ENCODE peak calls at places on chromosomes 3 and 15, in eight cellular contexts. S, P, Q, X, Z, G, T and M are unnamed samples.

GRCh38 chr3:194985031-194985578 is 285.9 kb downstream of the XXYLT1 start:
- DNase-seq in X (no peak), Q (peak), P (peak), T (peak), Z (no peak), S (peak), G (no peak), M (peak)

GRCh38 chr3:79467721-79468120 is 300.1 kb downstream of the ROBO1 start:
- DNase-seq in T (peak), G (no peak), S (peak), Q (peak), X (peak), Z (no peak), P (no peak), M (no peak)

GRCh38 chr3:188817103-188817919 is 354.5 kb upstream of the TPRG1 start:
- DNase-seq in P (no peak), G (no peak), X (no peak), Z (no peak), S (no peak), Q (no peak), T (no peak), M (no peak)

GRCh38 chr3:193400304-193400703 is 21.8 kb upstream of the ATP13A5 start:
- DNase-seq in Q (no peak), X (no peak), G (no peak), P (no peak), T (no peak), S (no peak), Z (no peak), M (no peak)

GRCh38 chr15:47292638-47293037 is 424.7 kb upstream of the SEMA6D start:
- DNase-seq in S (no peak), X (no peak), Q (no peak), T (no peak), G (no peak), Z (no peak), P (no peak), M (no peak)

GRCh38 chr15:87733005-87733404 is 523.5 kb downstream of the NTRK3 start:
- DNase-seq in T (peak), X (no peak), S (peak), G (no peak), Q (peak), P (peak), Z (no peak), M (no peak)

GRCh38 chr3:139238281-139239030 is 105.4 kb upstream of the MRPS22 start:
- DNase-seq in T (peak), G (no peak), X (no peak), S (no peak), Z (no peak), P (no peak), Q (no peak), M (no peak)

GRCh38 chr3:193665370-193665989 is 72.5 kb downstream of the OPA1 start:
- DNase-seq in X (no peak), Q (peak), S (peak), P (peak), T (peak), Z (no peak), G (peak), M (peak)

GRCh38 chr3:128598884-128599664 is 51.5 kb downstream of the RPN1 start:
- DNase-seq in Q (peak), T (no peak), Z (no peak), S (no peak), X (no peak), G (no peak), P (no peak), M (no peak)

GRCh38 chr15:70190965-70191364 is 93.2 kb upstream of the TLE3 start:
- DNase-seq in P (no peak), T (no peak), G (no peak), S (no peak), Z (no peak), X (no peak), Q (no peak), M (peak)

GRCh38 chr15:52780172-52780980 is 9.8 kb downstream of the ONECUT1 start:
- DNase-seq in Q (peak), T (peak), S (peak), Z (peak), P (peak), G (peak), X (no peak), M (peak)

GRCh38 chr15:71545223-71545760 is 265.1 kb upstream of the NR2E3 start:
- DNase-seq in T (no peak), X (no peak), G (no peak), Z (no peak), S (peak), Q (peak), P (peak), M (no peak)

GRCh38 chr3:56323986-56324420 is 144.3 kb downstream of the ERC2 start:
- DNase-seq in G (no peak), T (peak), Q (peak), S (peak), X (no peak), P (peak), Z (no peak), M (peak)

GRCh38 chr3:81477740-81478139 is 283.7 kb downstream of the GBE1 start:
- DNase-seq in Q (no peak), G (no peak), X (no peak), S (no peak), T (no peak), Z (no peak), P (no peak), M (no peak)

GRCh38 chr15:32844118-32844711 is 126.4 kb downstream of the GREM1 start:
- DNase-seq in P (peak), Q (peak), X (no peak), T (peak), Z (no peak), G (peak), S (peak), M (peak)

GRCh38 chr3:9828801-9829755 is 14.7 kb downstream of the RPUSD3 start:
- DNase-seq in Z (no peak), Q (no peak), X (no peak), T (no peak), S (no peak), G (no peak), P (no peak), M (no peak)

GRCh38 chr15:95857124-95857757 is 473.3 kb upstream of the NR2F2 start:
- DNase-seq in S (peak), Z (no peak), G (no peak), Q (peak), T (peak), P (peak), X (no peak), M (no peak)

GRCh38 chr15:57285386-57285785 is 90.9 kb upstream of the CGNL1 start:
- DNase-seq in Q (no peak), G (no peak), T (no peak), Z (no peak), P (no peak), X (no peak), S (no peak), M (no peak)

GRCh38 chr3:84245779-84246178 is 713.0 kb upstream of the CADM2 start:
- DNase-seq in Q (no peak), S (no peak), T (no peak), P (no peak), G (no peak), Z (no peak), X (no peak), M (no peak)

GRCh38 chr15:57752426-57752825 is 45.9 kb downstream of the POLR2M start:
- DNase-seq in G (no peak), S (peak), Q (no peak), T (no peak), X (no peak), Z (no peak), P (peak), M (peak)

GRCh38 chr3:38634133-38634532 is 15.4 kb downstream of the SCN5A start:
- DNase-seq in Z (no peak), P (no peak), G (no peak), S (peak), Q (peak), T (peak), X (no peak), M (no peak)

GRCh38 chr15:68829068-68829467 is 8.4 kb upstream of the ANP32A start:
- DNase-seq in S (peak), Q (peak), X (no peak), Z (peak), P (peak), G (peak), T (peak), M (peak)

GRCh38 chr3:45907769-45908705 is 21.7 kb downstream of the CCR9 start:
- DNase-seq in Q (peak), X (no peak), Z (no peak), S (peak), T (peak), P (peak), G (no peak), M (no peak)

GRCh38 chr3:58052373-58053273 is 44.4 kb downstream of the FLNB start:
- DNase-seq in X (no peak), S (peak), P (peak), G (no peak), Q (peak), T (peak), Z (peak), M (peak)

GRCh38 chr3:21013566-21013965 is 737.4 kb downstream of the ZNF385D start:
- DNase-seq in S (no peak), Z (no peak), P (no peak), G (no peak), Q (no peak), T (no peak), X (no peak), M (no peak)

GRCh38 chr3:33461097-33461496 is 20.9 kb upstream of the UBP1 start:
- DNase-seq in G (no peak), S (no peak), X (no peak), T (no peak), Q (no peak), P (no peak), Z (no peak), M (no peak)

GRCh38 chr3:93969443-93969842 is 4.3 kb downstream of the PROS1 start:
- DNase-seq in X (no peak), Q (peak), P (peak), T (peak), S (peak), G (no peak), Z (no peak), M (peak)

GRCh38 chr3:188772886-188773285 is 398.9 kb upstream of the TPRG1 start:
- DNase-seq in X (no peak), Q (peak), Z (no peak), G (no peak), T (peak), P (peak), S (peak), M (no peak)

GRCh38 chr3:185272051-185272450 is 18.2 kb upstream of the EHHADH start:
- DNase-seq in S (peak), G (no peak), T (peak), X (no peak), P (peak), Q (peak), Z (no peak), M (no peak)

GRCh38 chr3:18302517-18302916 is 122.6 kb downstream of the SATB1 start:
- DNase-seq in T (peak), Q (peak), Z (no peak), S (peak), X (no peak), P (peak), G (peak), M (no peak)

GRCh38 chr15:68385671-68386586 is 46.0 kb downstream of the ITGA11 start:
- DNase-seq in X (no peak), S (no peak), G (no peak), Z (no peak), Q (no peak), P (no peak), T (no peak), M (no peak)

DNA sequence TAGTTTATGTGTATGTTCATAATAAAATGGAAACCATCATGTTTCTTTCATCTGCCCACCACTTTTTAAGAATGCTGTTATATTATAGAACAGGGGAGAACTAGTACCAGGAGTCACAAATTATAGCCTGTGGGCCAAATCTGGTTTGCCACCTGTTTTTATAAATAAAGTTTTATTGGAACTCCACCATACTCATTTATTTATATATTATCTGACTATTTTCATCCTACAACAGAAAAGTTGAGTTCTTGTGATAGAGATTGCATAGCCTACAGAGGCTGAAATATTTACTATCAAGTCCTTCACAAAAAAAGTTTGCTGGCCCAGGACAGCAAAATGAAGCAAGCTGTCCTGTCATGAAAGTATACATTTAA is 41.3 kb downstream of the FILIP1L start:
- DNase-seq in X (no peak), P (no peak), Q (no peak), S (no peak), G (no peak), T (no peak), Z (no peak), M (no peak)
- H3K4me3 ChIP-seq in X (no peak), P (no peak), Q (no peak), S (no peak), G (no peak), T (no peak), Z (no peak), M (no peak)

DNA sequence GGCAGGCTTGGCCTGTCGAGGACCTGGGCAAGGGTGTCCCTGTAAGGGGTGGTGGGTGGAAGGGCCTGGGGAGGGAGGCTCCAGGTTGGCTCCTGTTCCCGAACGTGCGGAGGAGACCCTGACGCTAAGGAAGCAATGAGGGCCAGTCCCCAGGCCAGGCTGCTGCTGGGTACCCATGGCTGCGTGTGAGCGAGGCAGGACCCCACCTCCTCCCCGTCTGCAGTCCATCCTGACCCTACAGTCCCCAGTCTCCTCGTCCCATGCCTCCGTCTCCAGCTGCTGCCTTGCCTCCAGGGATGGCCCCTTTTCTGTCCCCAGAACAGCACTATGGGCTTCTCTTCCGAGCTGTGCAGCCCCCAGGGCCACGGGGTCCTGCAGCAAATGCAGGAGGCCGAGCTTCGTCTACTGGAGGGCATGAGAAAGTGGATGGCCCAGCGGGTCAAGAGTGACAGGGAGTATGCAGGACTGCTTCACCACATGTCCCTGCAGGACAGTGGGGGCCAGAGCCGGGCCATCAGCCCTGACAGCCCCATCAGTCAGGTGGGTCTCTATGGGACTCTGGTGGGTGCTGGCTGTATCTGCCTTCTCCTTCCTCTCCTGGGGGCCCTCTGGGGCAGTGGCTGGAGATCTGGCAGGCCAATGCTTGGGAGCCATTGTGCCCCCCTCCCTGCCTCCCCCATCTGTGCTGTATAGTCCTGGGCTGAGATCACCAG is 571 bp downstream of the FES start:
- DNase-seq in G (no peak), X (no peak), Q (no peak), P (no peak), S (no peak), T (no peak), Z (no peak), M (no peak)
- H3K4me3 ChIP-seq in G (peak), X (peak), Q (peak), P (peak), S (peak), T (peak), Z (no peak), M (no peak)

DNA sequence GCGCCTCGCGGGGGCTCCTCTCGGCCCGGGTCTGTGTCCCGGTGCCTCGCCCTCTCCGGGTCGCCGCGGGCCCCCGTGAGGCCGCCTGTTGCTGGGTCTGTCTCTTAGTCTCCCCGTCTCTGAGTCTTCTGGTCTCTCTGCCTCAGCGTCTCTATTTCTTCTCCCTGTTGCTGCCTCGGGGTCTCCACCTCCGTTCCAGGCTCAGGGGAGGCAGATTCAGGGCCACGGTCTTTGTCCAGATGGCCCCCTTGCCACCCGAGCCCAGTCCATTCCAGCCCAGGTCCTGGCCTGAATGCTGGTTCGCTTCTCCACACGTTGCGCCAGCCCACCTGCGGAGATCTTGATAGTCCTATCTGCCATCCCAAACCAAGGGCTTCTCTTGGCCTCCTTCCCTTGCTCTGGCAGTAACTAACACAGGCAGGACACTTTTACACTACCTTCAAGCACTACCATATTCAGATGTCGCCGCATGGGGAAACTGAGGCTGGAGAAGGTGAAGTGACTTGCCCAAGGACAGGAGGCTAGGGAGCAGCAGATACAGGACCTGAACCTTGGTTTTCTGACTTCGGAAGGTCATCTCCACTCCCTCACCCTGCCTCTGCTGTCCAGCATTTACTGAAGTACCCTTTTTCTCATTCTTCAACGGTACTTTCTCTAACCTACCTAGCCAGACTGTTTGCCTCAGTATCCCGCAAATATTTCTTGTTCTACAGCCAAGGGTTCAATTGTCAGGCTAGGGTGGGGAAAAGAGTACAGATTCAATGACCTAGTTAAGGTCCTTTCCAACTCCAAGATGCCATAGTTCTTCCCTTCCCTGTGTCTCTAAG is 616 bp upstream of the IGDCC4 start:
- DNase-seq in G (no peak), Z (no peak), Q (no peak), S (no peak), X (no peak), T (no peak), P (no peak), M (no peak)
- H3K4me3 ChIP-seq in G (no peak), Z (no peak), Q (no peak), S (peak), X (peak), T (no peak), P (no peak), M (peak)

GRCh38 chr15:24772256-24772655 is 96.7 kb downstream of the NPAP1 start:
- DNase-seq in T (no peak), Q (no peak), S (no peak), X (peak), Z (no peak), G (no peak), P (no peak), M (no peak)
- H3K4me3 ChIP-seq in T (peak), Q (peak), S (no peak), X (peak), Z (peak), G (no peak), P (peak), M (no peak)